ENCODE peak calls at places on chromosomes 4 and X, in seven cellular contexts. J, O, X, M, Q, C and B are unnamed samples.

GRCh38 chrX:10507876-10508275 is 112.5 kb downstream of the MID1 start:
- DNase-seq in M (no peak), Q (no peak), O (no peak), X (no peak), J (no peak), C (peak; percentile 15), B (no peak)

GRCh38 chrX:46758163-46758955 is 559 bp downstream of the SLC9A7 start:
- DNase-seq in Q (no peak), J (peak; percentile 35), C (peak; percentile 7), O (no peak), X (no peak), M (no peak), B (no peak)

GRCh38 chrX:47523297-47523696 is 37.7 kb upstream of the ARAF start:
- DNase-seq in J (peak; percentile 78), C (peak; percentile 62), X (peak; percentile 92), M (peak; percentile 71), Q (peak; percentile 84), O (peak; percentile 72), B (no peak)

GRCh38 chr4:169096221-169096620 is 86.2 kb upstream of the CBR4 start:
- DNase-seq in Q (no peak), M (no peak), X (peak; percentile 13), J (no peak), C (no peak), O (no peak), B (no peak)

GRCh38 chr4:181143241-181143854 is 1099.9 kb upstream of the TENM3 start:
- DNase-seq in C (peak; percentile 77), J (peak; percentile 61), Q (peak; percentile 56), O (peak; percentile 86), M (peak; percentile 86), X (peak; percentile 87), B (peak; percentile 34)

GRCh38 chr4:187276786-187277408 is 553.2 kb upstream of the FAT1 start:
- DNase-seq in C (peak; percentile 49), X (no peak), Q (no peak), M (peak; percentile 28), O (no peak), J (no peak), B (no peak)

GRCh38 chrX:52509916-52510315 is 6.9 kb downstream of the XAGE1B start:
- DNase-seq in Q (no peak), M (no peak), X (no peak), C (no peak), J (no peak), O (peak; percentile 26), B (no peak)

GRCh38 chrX:137569470-137569891 is 3.6 kb downstream of the ZIC3 start:
- DNase-seq in X (no peak), J (no peak), C (no peak), Q (no peak), M (no peak), O (no peak), B (no peak)

GRCh38 chrX:112784692-112785091 is 55.9 kb downstream of the AMOT start:
- DNase-seq in C (no peak), J (no peak), Q (no peak), X (no peak), O (no peak), M (no peak), B (no peak)

GRCh38 chrX:109533631-109534030 is 3.0 kb upstream of the NXT2 start:
- DNase-seq in Q (no peak), O (no peak), C (no peak), X (no peak), M (peak; percentile 10), J (no peak), B (no peak)

DNA sequence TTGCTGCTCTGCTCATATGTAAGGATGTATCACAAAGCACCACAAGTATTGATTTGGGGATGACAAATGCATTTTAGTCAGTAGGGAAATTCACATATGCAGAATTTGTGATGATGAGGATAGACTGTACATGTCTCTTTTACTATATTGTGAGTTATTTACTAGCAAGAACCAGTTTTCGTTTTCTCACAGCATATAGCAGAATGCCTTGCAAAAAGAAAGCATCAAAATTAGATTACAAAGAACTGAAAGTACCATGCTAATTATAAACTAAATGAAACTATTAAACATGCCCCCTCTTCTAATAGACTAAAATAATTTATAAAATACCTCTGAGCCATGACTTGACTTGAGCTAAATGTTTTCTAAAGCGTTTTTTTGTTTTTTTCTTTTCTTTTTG is 20.1 kb downstream of the TNIP3 start:
- DNase-seq in Q (no peak), X (no peak), C (no peak), M (no peak), O (no peak), J (no peak), B (no peak)
- H3K4me3 ChIP-seq in Q (no peak overlapping the region), X (no peak overlapping the region), C (no peak overlapping the region), M (no peak overlapping the region), O (no peak overlapping the region), J (no peak overlapping the region), B (no peak overlapping the region)

GRCh38 chrX:123188081-123188480 is 4.0 kb downstream of the GRIA3 start:
- DNase-seq in M (no peak), C (no peak), J (no peak), O (no peak), X (no peak), Q (no peak), B (no peak)

GRCh38 chrX:123184199-123184857 is at the start of gene GRIA3:
- DNase-seq in O (no peak), M (no peak), J (no peak), C (peak; percentile 36), X (peak; percentile 61), Q (no peak), B (no peak)

GRCh38 chrX:123186796-123187195 is 2.7 kb downstream of the GRIA3 start:
- DNase-seq in X (no peak), Q (no peak), C (no peak), O (no peak), M (no peak), J (no peak), B (no peak)

GRCh38 chrX:123185714-123186113 is 1.6 kb downstream of the GRIA3 start:
- DNase-seq in C (no peak), X (no peak), O (no peak), M (no peak), Q (no peak), J (no peak), B (no peak)

GRCh38 chrX:123184858-123185251 is 777 bp downstream of the GRIA3 start:
- DNase-seq in Q (peak; percentile 17), J (no peak), O (no peak), M (no peak), C (no peak), X (peak; percentile 69), B (no peak)
- H3K4me3 ChIP-seq in Q (peak overlapping the region; percentile 36), J (no peak overlapping the region), O (peak overlapping the region; percentile 45), M (peak overlapping the region; percentile 46), C (peak overlapping the region; percentile 41), X (peak overlapping the region; percentile 77), B (peak overlapping the region; percentile 49)

DNA sequence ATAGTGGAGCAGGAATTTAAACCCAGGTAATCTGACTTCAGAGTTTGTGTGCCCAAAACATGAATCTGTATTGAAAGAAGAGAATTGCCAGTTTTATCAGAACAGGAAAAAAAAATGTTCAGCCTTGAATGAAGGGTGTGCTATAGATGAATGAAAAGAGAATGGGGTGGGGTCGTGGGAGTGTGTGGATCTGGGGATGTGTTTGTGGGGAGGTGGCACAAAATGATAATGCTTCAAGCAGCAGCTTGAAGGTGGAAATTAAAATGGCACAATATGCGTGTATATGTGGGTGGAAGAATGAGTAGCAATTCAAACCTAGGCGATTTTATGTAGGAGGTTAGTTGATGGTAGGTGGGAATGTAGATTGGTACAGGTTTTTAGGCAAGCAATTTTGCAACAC is 122.2 kb downstream of the IL1RAPL1 start:
- DNase-seq in J (no peak), O (no peak), Q (no peak), M (no peak), C (no peak), X (no peak), B (no peak)
- H3K4me3 ChIP-seq in J (no peak overlapping the region), O (no peak overlapping the region), Q (no peak overlapping the region), M (no peak overlapping the region), C (no peak overlapping the region), X (no peak overlapping the region), B (no peak overlapping the region)

DNA sequence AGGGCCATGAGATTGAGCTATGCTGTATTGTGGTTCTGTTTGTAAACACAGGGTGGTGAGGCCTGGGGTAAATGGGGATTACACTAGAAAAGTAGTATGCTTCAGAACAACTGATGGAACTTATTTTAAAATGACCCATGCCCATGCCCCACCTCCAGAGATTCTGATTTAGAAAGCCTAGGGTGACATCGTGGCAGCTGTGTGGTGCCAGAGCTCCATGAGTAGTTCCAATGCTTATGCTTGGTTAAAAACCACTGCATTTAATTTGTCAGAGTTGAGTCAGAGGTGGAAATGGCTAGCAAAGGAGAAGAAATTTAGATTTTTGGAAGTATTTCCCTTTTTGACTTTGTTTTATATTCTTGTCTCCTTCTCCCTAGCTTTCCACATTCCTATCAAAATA is 63.4 kb upstream of the PDE5A start:
- DNase-seq in J (no peak), X (no peak), Q (no peak), O (no peak), C (peak; percentile 57), M (peak; percentile 31), B (no peak)
- H3K4me3 ChIP-seq in J (no peak overlapping the region), X (no peak overlapping the region), Q (no peak overlapping the region), O (no peak overlapping the region), C (no peak overlapping the region), M (no peak overlapping the region), B (no peak overlapping the region)

GRCh38 chr4:2583092-2583491 is 46.6 kb downstream of the FAM193A start:
- DNase-seq in C (no peak), X (no peak), M (no peak), J (no peak), O (no peak), Q (no peak), B (no peak)

GRCh38 chr4:2586502-2586901 is 50.1 kb downstream of the FAM193A start:
- DNase-seq in Q (no peak), O (no peak), J (no peak), C (no peak), X (no peak), M (no peak), B (no peak)

GRCh38 chr4:2579910-2580309 is 43.5 kb downstream of the FAM193A start:
- DNase-seq in M (no peak), C (no peak), O (no peak), Q (no peak), X (peak; percentile 3), J (no peak), B (no peak)

GRCh38 chr4:2587215-2587823 is 50.9 kb downstream of the FAM193A start:
- DNase-seq in M (no peak), C (no peak), Q (no peak), X (no peak), O (no peak), J (no peak), B (no peak)

DNA sequence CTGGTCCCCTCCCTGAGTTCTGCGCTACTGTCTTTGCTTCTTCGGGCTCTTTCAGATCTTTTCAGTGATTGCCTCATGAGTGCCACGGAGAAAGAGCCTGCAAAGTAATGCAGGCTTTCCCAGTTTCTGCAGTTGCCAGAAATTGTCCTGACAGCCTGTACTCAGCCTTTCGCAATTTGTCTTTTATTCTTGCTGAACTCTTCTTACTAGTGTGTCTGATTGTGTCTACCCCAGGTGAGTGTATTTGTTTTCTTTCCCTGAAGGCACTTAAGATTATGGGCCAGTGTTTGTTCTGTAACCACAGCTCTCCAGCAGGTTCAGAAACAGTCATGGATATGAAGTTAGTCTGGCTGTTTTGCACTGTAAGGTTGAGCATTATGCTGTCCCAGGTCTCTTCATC is 47.1 kb downstream of the FAM193A start:
- DNase-seq in M (peak; percentile 58), X (no peak), J (peak; percentile 21), C (no peak), Q (no peak), O (no peak), B (peak; percentile 26)
- H3K4me3 ChIP-seq in M (no peak overlapping the region), X (no peak overlapping the region), J (no peak overlapping the region), C (no peak overlapping the region), Q (no peak overlapping the region), O (no peak overlapping the region), B (no peak overlapping the region)